ENCODE peak calls at places on chromosomes 6 and 20, in four cellular contexts. K, E, Y and L are unnamed samples.
A peak's percentile ranks its signal among the peaks of the same experiment; 100 is the strongest.

GRCh38 chr20:10646886-10647420 is 26.8 kb downstream of the JAG1 start:
- DNase-seq in Y (no peak), E (no peak), K (no peak), L (no peak)

GRCh38 chr20:48404598-48404997 is 423.2 kb downstream of the PREX1 start:
- DNase-seq in Y (no peak), E (no peak), K (no peak), L (no peak)

GRCh38 chr6:110389689-110390382 is 25.5 kb downstream of the DDO start:
- DNase-seq in Y (no peak), K (no peak), E (no peak), L (no peak)

GRCh38 chr6:108165714-108166663 is at the start of gene NR2E1:
- DNase-seq in K (no peak), E (no peak), Y (no peak), L (no peak)

GRCh38 chr6:85464260-85464644 is 14.4 kb downstream of the NT5E start:
- DNase-seq in E (no peak), Y (no peak), K (no peak), L (no peak)

GRCh38 chr6:11527274-11527870 is 10.2 kb upstream of the TMEM170B start:
- DNase-seq in E (no peak), Y (no peak), K (no peak), L (no peak)

GRCh38 chr6:43493833-43494232 is 16.3 kb downstream of the LRRC73 start:
- DNase-seq in K (no peak), Y (no peak), E (no peak), L (no peak)

GRCh38 chr20:15205023-15205422 is 867.6 kb upstream of the FLRT3 start:
- DNase-seq in K (no peak), E (no peak), Y (no peak), L (no peak)

GRCh38 chr6:35318200-35318844 is 20.7 kb downstream of the DEF6 start:
- DNase-seq in K (no peak), E (peak; percentile 71), Y (no peak), L (peak; percentile 90)

GRCh38 chr6:136582702-136583471 is 32.7 kb upstream of the MAP7 start:
- DNase-seq in Y (no peak), E (no peak), K (no peak), L (no peak)

GRCh38 chr6:144581807-144582537 is 296.8 kb downstream of the UTRN start:
- DNase-seq in Y (no peak), E (no peak), K (no peak), L (no peak)

GRCh38 chr6:35948725-35949124 is 27.8 kb upstream of the SRPK1 start:
- DNase-seq in Y (no peak), K (no peak), E (no peak), L (no peak)

GRCh38 chr20:17314262-17314661 is 87.4 kb downstream of the PCSK2 start:
- DNase-seq in K (no peak), E (no peak), Y (no peak), L (no peak)

GRCh38 chr6:13486679-13487121 is 700 bp downstream of the GFOD1 start:
- DNase-seq in K (peak; percentile 95), E (peak; percentile 15), Y (peak; percentile 9), L (peak; percentile 79)

GRCh38 chr6:36660771-36661471 is 17.6 kb upstream of the CDKN1A start:
- DNase-seq in E (no peak), Y (no peak), K (peak; percentile 82), L (peak; percentile 83)

GRCh38 chr6:127022297-127022696 is 96.2 kb upstream of the RSPO3 start:
- DNase-seq in E (peak; percentile 15), Y (no peak), K (no peak), L (no peak)

GRCh38 chr6:161482517-161482903 is 208.6 kb upstream of the AGPAT4 start:
- DNase-seq in Y (no peak), E (no peak), K (no peak), L (no peak)

GRCh38 chr20:47605673-47606413 is 104.2 kb downstream of the NCOA3 start:
- DNase-seq in Y (no peak), E (no peak), K (no peak), L (no peak)

GRCh38 chr6:108078191-108078590 is 3.6 kb upstream of the OSTM1 start:
- DNase-seq in Y (no peak), E (no peak), K (no peak), L (no peak)

GRCh38 chr20:61356171-61356570 is 104.1 kb downstream of the CDH4 start:
- DNase-seq in K (peak; percentile 47), E (no peak), Y (no peak), L (no peak)

GRCh38 chr6:34489229-34489805 is 23.4 kb downstream of the PACSIN1 start:
- DNase-seq in E (no peak), K (peak; percentile 59), Y (no peak), L (no peak)

GRCh38 chr20:40811004-40811403 is 122.0 kb upstream of the MAFB start:
- DNase-seq in Y (no peak), E (no peak), K (no peak), L (no peak)
- TF ChIP-seq POLR2A in Y (no peak), E (no peak), K (no peak), L (no peak)

GRCh38 chr6:16596890-16597331 is 164.3 kb downstream of the ATXN1 start:
- DNase-seq in E (no peak), K (no peak), Y (no peak), L (no peak)

GRCh38 chr6:16594849-16595248 is 166.4 kb downstream of the ATXN1 start:
- DNase-seq in E (no peak), K (no peak), Y (no peak), L (no peak)

GRCh38 chr6:16591681-16592549 is 169.3 kb downstream of the ATXN1 start:
- DNase-seq in E (no peak), K (no peak), Y (no peak), L (no peak)

GRCh38 chr6:16595514-16595913 is 165.7 kb downstream of the ATXN1 start:
- DNase-seq in K (no peak), E (no peak), Y (no peak), L (no peak)

GRCh38 chr6:16592550-16592892 is 168.7 kb downstream of the ATXN1 start:
- DNase-seq in K (no peak), Y (no peak), E (no peak), L (no peak)
- H3K4me1 ChIP-seq in K (peaks cover 5% of the 10 kb centered on the region), Y (no peaks in the 10 kb centered on the region), E (no peaks in the 10 kb centered on the region), L (no peaks in the 10 kb centered on the region)

GRCh38 chr6:159778542-159778941 is 10.9 kb downstream of the TCP1 start:
- DNase-seq in K (no peak), E (no peak), Y (no peak), L (no peak)

GRCh38 chr6:159772196-159772595 is 10.4 kb downstream of the ACAT2 start:
- DNase-seq in K (no peak), E (no peak), Y (no peak), L (no peak)

GRCh38 chr6:159778131-159778530 is 11.3 kb downstream of the TCP1 start:
- DNase-seq in E (no peak), K (no peak), Y (no peak), L (no peak)

DNA sequence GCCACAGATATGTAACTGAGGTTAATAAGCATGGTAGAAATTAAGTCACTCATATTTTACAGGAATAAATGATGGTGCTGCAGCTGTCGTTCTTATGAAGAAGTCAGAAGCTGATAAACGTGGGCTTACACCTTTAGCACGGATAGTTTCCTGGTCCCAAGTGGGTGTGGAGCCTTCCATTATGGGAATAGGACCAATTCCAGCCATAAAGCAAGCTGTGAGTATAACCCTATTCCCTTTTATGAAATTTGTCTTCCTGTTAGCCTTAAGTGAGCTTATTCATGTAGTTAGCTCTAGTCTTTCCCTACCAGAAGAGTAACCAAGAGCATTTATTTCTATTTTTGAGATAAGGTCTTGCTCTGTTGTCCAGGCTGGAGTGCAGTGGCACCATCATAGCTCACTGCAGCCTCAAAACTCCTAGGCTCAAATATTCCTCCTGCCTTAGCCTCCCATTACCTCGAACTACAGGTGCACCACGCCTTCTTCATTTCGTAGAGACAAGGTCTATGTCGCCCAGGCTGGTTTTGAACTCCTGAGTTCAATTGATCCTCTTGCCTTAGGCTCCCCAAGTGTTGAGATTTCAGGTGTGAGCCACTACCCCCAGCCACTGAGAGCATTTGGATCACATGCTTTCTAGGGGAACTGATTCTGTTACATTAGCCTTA is 12.0 kb downstream of the TCP1 start:
- DNase-seq in Y (no peak), K (no peak), E (no peak), L (no peak)
- TF ChIP-seq POLR2A in Y (no peak), K (no peak), E (no peak), L (no peak)

DNA sequence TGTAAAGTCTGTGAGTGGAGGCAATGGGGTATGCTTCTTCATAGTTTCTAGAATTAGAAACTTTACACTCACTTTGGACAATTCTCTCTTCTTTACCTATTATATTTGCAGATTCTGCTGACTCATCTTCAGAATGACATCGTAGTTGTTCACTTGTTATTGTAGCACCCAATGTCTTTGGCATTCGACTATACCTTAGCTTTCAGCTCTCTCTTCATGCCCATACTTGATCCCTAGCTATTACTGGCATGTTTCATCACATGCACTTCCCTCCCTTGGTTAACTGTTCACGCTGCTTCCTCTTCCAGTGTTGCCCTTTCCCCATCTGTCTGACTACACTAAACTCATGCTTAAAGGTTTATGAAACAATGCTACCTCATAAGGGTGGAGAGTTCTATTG is 298.1 kb upstream of the TCF21 start:
- DNase-seq in E (no peak), K (no peak), Y (no peak), L (no peak)
- H3K4me1 ChIP-seq in E (no peaks in the 10 kb centered on the region), K (no peaks in the 10 kb centered on the region), Y (no peaks in the 10 kb centered on the region), L (no peaks in the 10 kb centered on the region)

GRCh38 chr6:166597711-166598440 is 11.4 kb upstream of the RAMACL start:
- DNase-seq in K (peak; percentile 64), Y (no peak), E (no peak), L (no peak)

GRCh38 chr6:166599158-166599557 is 12.7 kb upstream of the RAMACL start:
- DNase-seq in E (no peak), K (no peak), Y (no peak), L (no peak)

GRCh38 chr6:166600932-166601331 is 14.5 kb upstream of the RAMACL start:
- DNase-seq in E (no peak), Y (no peak), K (no peak), L (no peak)

GRCh38 chr6:166596741-166597507 is 10.4 kb upstream of the RAMACL start:
- DNase-seq in E (no peak), K (no peak), Y (no peak), L (no peak)

DNA sequence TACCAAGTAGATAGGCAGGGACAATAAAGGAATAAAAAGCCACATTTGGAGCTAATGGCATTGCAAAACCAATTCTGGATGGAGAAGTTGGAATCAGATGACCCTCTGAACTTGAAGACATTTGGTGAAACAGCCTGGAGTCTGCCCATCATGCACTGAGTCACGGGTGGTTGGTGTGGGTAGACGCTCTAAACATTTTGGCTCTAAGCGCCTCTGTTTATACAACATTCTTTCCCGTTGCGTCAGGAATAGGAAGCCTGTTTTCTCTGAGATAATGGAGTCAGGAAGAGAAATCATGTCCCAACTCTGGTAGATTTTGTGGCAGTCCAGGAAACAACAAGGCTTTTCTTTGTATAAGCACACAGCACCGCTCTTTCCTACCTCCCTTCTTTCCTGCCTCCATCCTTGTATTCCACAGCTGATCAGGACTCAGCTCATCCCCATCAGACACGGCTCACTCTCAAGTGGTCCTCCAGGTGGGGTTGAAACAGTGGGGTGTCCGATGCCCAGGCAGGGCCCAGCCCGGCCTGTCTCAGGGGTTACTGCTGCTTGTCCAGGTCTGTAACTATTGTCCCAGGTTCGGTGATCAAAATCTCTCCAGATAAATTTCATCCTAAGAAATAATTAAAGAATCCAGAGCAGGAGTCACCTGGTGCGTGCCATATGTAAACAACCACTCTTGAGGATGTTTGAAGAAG is 12.1 kb upstream of the RAMACL start:
- DNase-seq in Y (no peak), E (no peak), K (no peak), L (no peak)
- TF ChIP-seq POLR2A in Y (no peak), E (no peak), K (no peak), L (no peak)